ENCODE peak calls at places on chromosomes 16 and 17, in nine cellular contexts. One of them, this sample, is unnamed.

GRCh38 chr16:546909-547770 is 13.1 kb upstream of the PRR35 start:
- DNase-seq in retina: peak
- DNase-seq in HFFc6: no peak
- DNase-seq in NCI-H2171 treated with DMSO at 0.1 percent for 48 hours: no peak
- DNase-seq in hepatocyte: peak
- DNase-seq in dorsolateral prefrontal cortex: peak
- DNase-seq in ureter: peak
- DNase-seq in NT2/D1: no peak
- DNase-seq in caudate nucleus: no peak
- DNase-seq in this sample: peak

GRCh38 chr16:20617271-20617670 is 41.1 kb upstream of the ACSM2B start:
- DNase-seq in retina: no peak
- DNase-seq in HFFc6: no peak
- DNase-seq in NCI-H2171 treated with DMSO at 0.1 percent for 48 hours: no peak
- DNase-seq in hepatocyte: no peak
- DNase-seq in dorsolateral prefrontal cortex: no peak
- DNase-seq in ureter: no peak
- DNase-seq in NT2/D1: no peak
- DNase-seq in caudate nucleus: no peak
- DNase-seq in this sample: no peak

GRCh38 chr17:19237389-19238166 is 412 bp downstream of the EPN2 start:
- DNase-seq in retina: peak
- DNase-seq in HFFc6: peak
- DNase-seq in NCI-H2171 treated with DMSO at 0.1 percent for 48 hours: peak
- DNase-seq in hepatocyte: peak
- DNase-seq in dorsolateral prefrontal cortex: no peak
- DNase-seq in ureter: peak
- DNase-seq in NT2/D1: no peak
- DNase-seq in caudate nucleus: no peak
- DNase-seq in this sample: peak

GRCh38 chr16:12063004-12063395 is 86.5 kb downstream of the SNX29 start:
- DNase-seq in retina: peak
- DNase-seq in HFFc6: no peak
- DNase-seq in NCI-H2171 treated with DMSO at 0.1 percent for 48 hours: no peak
- DNase-seq in hepatocyte: no peak
- DNase-seq in dorsolateral prefrontal cortex: no peak
- DNase-seq in ureter: peak
- DNase-seq in NT2/D1: no peak
- DNase-seq in caudate nucleus: no peak
- DNase-seq in this sample: no peak

GRCh38 chr16:15952265-15952711 is 2.9 kb downstream of the ABCC1 start:
- DNase-seq in retina: no peak
- DNase-seq in HFFc6: no peak
- DNase-seq in NCI-H2171 treated with DMSO at 0.1 percent for 48 hours: no peak
- DNase-seq in hepatocyte: no peak
- DNase-seq in dorsolateral prefrontal cortex: no peak
- DNase-seq in ureter: no peak
- DNase-seq in NT2/D1: no peak
- DNase-seq in caudate nucleus: no peak
- DNase-seq in this sample: no peak

GRCh38 chr17:78316115-78316866 is 43.6 kb downstream of the SOCS3 start:
- DNase-seq in retina: no peak
- DNase-seq in HFFc6: no peak
- DNase-seq in NCI-H2171 treated with DMSO at 0.1 percent for 48 hours: no peak
- DNase-seq in hepatocyte: no peak
- DNase-seq in dorsolateral prefrontal cortex: no peak
- DNase-seq in ureter: no peak
- DNase-seq in NT2/D1: no peak
- DNase-seq in caudate nucleus: no peak
- DNase-seq in this sample: no peak

GRCh38 chr17:3761918-3762380 is 38.2 kb downstream of the HASPIN start:
- DNase-seq in retina: no peak
- DNase-seq in HFFc6: no peak
- DNase-seq in NCI-H2171 treated with DMSO at 0.1 percent for 48 hours: no peak
- DNase-seq in hepatocyte: no peak
- DNase-seq in dorsolateral prefrontal cortex: no peak
- DNase-seq in ureter: no peak
- DNase-seq in NT2/D1: no peak
- DNase-seq in caudate nucleus: no peak
- DNase-seq in this sample: no peak

GRCh38 chr17:29671661-29672060 is 48.9 kb upstream of the CORO6 start:
- DNase-seq in retina: no peak
- DNase-seq in HFFc6: no peak
- DNase-seq in NCI-H2171 treated with DMSO at 0.1 percent for 48 hours: no peak
- DNase-seq in hepatocyte: no peak
- DNase-seq in dorsolateral prefrontal cortex: no peak
- DNase-seq in ureter: no peak
- DNase-seq in NT2/D1: no peak
- DNase-seq in caudate nucleus: no peak
- DNase-seq in this sample: no peak

GRCh38 chr17:31479009-31479408 is 87.5 kb downstream of the RAB11FIP4 start:
- DNase-seq in retina: no peak
- DNase-seq in HFFc6: no peak
- DNase-seq in NCI-H2171 treated with DMSO at 0.1 percent for 48 hours: no peak
- DNase-seq in hepatocyte: no peak
- DNase-seq in dorsolateral prefrontal cortex: no peak
- DNase-seq in ureter: no peak
- DNase-seq in NT2/D1: no peak
- DNase-seq in caudate nucleus: no peak
- DNase-seq in this sample: no peak

GRCh38 chr16:87880117-87880696 is 10.9 kb upstream of the SLC7A5 start:
- DNase-seq in retina: no peak
- DNase-seq in HFFc6: no peak
- DNase-seq in NCI-H2171 treated with DMSO at 0.1 percent for 48 hours: no peak
- DNase-seq in hepatocyte: no peak
- DNase-seq in dorsolateral prefrontal cortex: no peak
- DNase-seq in ureter: no peak
- DNase-seq in NT2/D1: no peak
- DNase-seq in caudate nucleus: no peak
- DNase-seq in this sample: no peak